ENCODE peak calls at places on chromosomes 13 and 19, in nine cellular contexts. U is stimulated activated CD4-positive, alpha-beta T cell treated with anti-CD3 and anti-CD28 coated beads, Interleukin-12 subunit alpha, Interleukin-12 subunit beta, amount 100 ng/mL, for 4 hours; K is ELF-1; C is psoas muscle; G is NCI-H82; P is IMR-90; H is amniotic stem cell; W is stimulated activated CD8-positive, alpha-beta memory T cell treated with anti-CD3 and anti-CD28 coated beads, Interleukin-7, amount 100 ng/mL, for 1 hour; D is AG08395. L is an unnamed sample.

GRCh38 chr19:23817519-23817918 is 58.8 kb upstream of the ZNF681 start:
- DNase-seq in U (peak), K (peak), C (no peak), G (peak), P (peak), H (no peak), W (no peak), D (no peak), L (no peak)

GRCh38 chr13:69633044-69633443 is 474.6 kb upstream of the ATXN8OS start:
- DNase-seq in U (no peak), K (no peak), C (no peak), G (no peak), P (no peak), H (no peak), W (no peak), D (no peak), L (no peak)

GRCh38 chr13:102132896-102133295 is 269.0 kb downstream of the FGF14 start:
- DNase-seq in U (no peak), K (no peak), C (no peak), G (no peak), P (no peak), H (no peak), W (no peak), D (no peak), L (no peak)

GRCh38 chr19:42149447-42150202 is 17.4 kb upstream of the POU2F2 start:
- DNase-seq in U (no peak), K (no peak), C (no peak), G (no peak), P (no peak), H (no peak), W (no peak), D (no peak), L (no peak)

GRCh38 chr13:105037064-105037463 is 1498.4 kb downstream of the EFNB2 start:
- DNase-seq in U (no peak), K (no peak), C (no peak), G (no peak), P (no peak), H (no peak), W (no peak), D (no peak), L (no peak)

GRCh38 chr19:31348416-31349159 is 648 bp downstream of the TSHZ3 start:
- DNase-seq in U (no peak), K (peak), C (peak), G (peak), P (no peak), H (no peak), W (no peak), D (no peak), L (no peak)

GRCh38 chr19:40438284-40438683 is 5.9 kb downstream of the SERTAD3 start:
- DNase-seq in U (no peak), K (no peak), C (no peak), G (no peak), P (no peak), H (no peak), W (no peak), D (no peak), L (no peak)

GRCh38 chr13:75482820-75483079 is 781 bp upstream of the TBC1D4 start:
- DNase-seq in U (no peak), K (no peak), C (no peak), G (no peak), P (no peak), H (no peak), W (no peak), D (no peak), L (no peak)

GRCh38 chr13:27966641-27967202 is 2.4 kb downstream of the CDX2 start:
- DNase-seq in U (no peak), K (peak), C (no peak), G (no peak), P (no peak), H (no peak), W (no peak), D (no peak), L (no peak)

GRCh38 chr13:99930925-99931324 is 40.6 kb downstream of the ZIC5 start:
- DNase-seq in U (no peak), K (no peak), C (no peak), G (no peak), P (no peak), H (no peak), W (no peak), D (no peak), L (no peak)

GRCh38 chr13:62113145-62113544 is 697.5 kb upstream of the PCDH20 start:
- DNase-seq in U (no peak), K (no peak), C (no peak), G (no peak), P (no peak), H (no peak), W (no peak), D (no peak), L (no peak)

GRCh38 chr19:36420961-36421748 is 2.7 kb upstream of the ZFP82 start:
- DNase-seq in U (no peak), K (peak), C (peak), G (peak), P (peak), H (no peak), W (no peak), D (peak), L (no peak)

GRCh38 chr13:84744203-84744602 is 861.9 kb upstream of the SLITRK1 start:
- DNase-seq in U (no peak), K (no peak), C (no peak), G (no peak), P (no peak), H (no peak), W (no peak), D (no peak), L (no peak)

GRCh38 chr13:109873351-109874123 is 87.2 kb upstream of the IRS2 start:
- DNase-seq in U (no peak), K (no peak), C (no peak), G (no peak), P (no peak), H (no peak), W (no peak), D (no peak), L (no peak)

L was measured in NCI-H1048.